ENCODE peak calls at places on chromosomes 11 and 22, in nine cellular contexts. X is Peyer's patch, O is mesothelial cell of epicardium, P is astrocyte of the spinal cord, F is upper lobe of right lung, I is astrocyte of the cerebellum, Q is heart right ventricle, S is LNCaP clone FGC, B is AG04450. Y is an unnamed sample.

GRCh38 chr22:30250039-30250565 is 3.5 kb upstream of the LIF start:
- DNase-seq in I (no peak), P (no peak), B (no peak), O (no peak), Q (no peak), X (no peak), S (no peak), F (no peak), Y (no peak)

GRCh38 chr11:18364495-18365047 is 29.8 kb upstream of the LDHA start:
- DNase-seq in B (no peak), O (no peak), X (no peak), F (no peak), P (no peak), I (no peak), S (no peak), Q (no peak), Y (no peak)

GRCh38 chr11:10770626-10771254 is 19.7 kb downstream of the CTR9 start:
- DNase-seq in P (peak), Q (peak), I (peak), S (peak), O (no peak), F (no peak), X (peak), B (no peak), Y (no peak)

GRCh38 chr22:48496987-48497650 is 1330.6 kb downstream of the BRD1 start:
- DNase-seq in X (no peak), B (no peak), P (no peak), S (no peak), Q (no peak), I (no peak), F (no peak), O (no peak), Y (no peak)

GRCh38 chr11:26993965-26994446 is at the start of gene FIBIN:
- DNase-seq in B (no peak), P (peak), Q (peak), O (peak), X (no peak), I (no peak), S (no peak), F (no peak), Y (no peak)

GRCh38 chr11:12064954-12065280 is 45.5 kb upstream of the MICAL2 start:
- DNase-seq in B (no peak), I (no peak), O (no peak), Q (no peak), X (no peak), P (no peak), F (no peak), S (no peak), Y (no peak)

GRCh38 chr11:58006940-58007339 is 16.7 kb upstream of the OR9Q1 start:
- DNase-seq in X (no peak), S (no peak), F (no peak), P (no peak), B (peak), Q (no peak), I (no peak), O (no peak), Y (no peak)

GRCh38 chr11:102724904-102725515 is at the start of gene MMP8:
- DNase-seq in Q (no peak), O (no peak), X (no peak), B (no peak), P (peak), F (no peak), S (no peak), I (peak), Y (no peak)

GRCh38 chr11:74325649-74326645 is 14.5 kb upstream of the P4HA3 start:
- DNase-seq in I (peak), O (no peak), S (peak), X (no peak), P (peak), F (peak), B (peak), Q (peak), Y (no peak)

GRCh38 chr22:49372530-49373288 is 455.0 kb downstream of the BRD1 start:
- DNase-seq in S (no peak), B (no peak), F (peak), Q (no peak), P (no peak), X (peak), O (peak), I (no peak), Y (no peak)

GRCh38 chr22:17098379-17098819 is 13.6 kb downstream of the IL17RA start:
- DNase-seq in P (no peak), S (no peak), B (no peak), Q (no peak), F (peak), X (no peak), O (no peak), I (no peak), Y (no peak)

GRCh38 chr11:63620928-63621539 is 6.8 kb upstream of the PLAAT3 start:
- DNase-seq in O (no peak), B (no peak), P (no peak), X (no peak), S (no peak), F (no peak), Q (no peak), I (no peak), Y (no peak)

GRCh38 chr11:12717851-12718291 is 43.6 kb downstream of the TEAD1 start:
- DNase-seq in I (no peak), B (no peak), X (no peak), O (no peak), P (no peak), F (no peak), Q (no peak), S (no peak), Y (no peak)

GRCh38 chr11:108593214-108593909 is at the start of gene EXPH5:
- DNase-seq in O (peak), P (peak), I (peak), Q (peak), X (peak), B (no peak), F (peak), S (peak), Y (peak)

GRCh38 chr11:76280151-76280881 is 74.0 kb upstream of the WNT11 start:
- DNase-seq in F (no peak), S (no peak), P (no peak), X (no peak), Q (no peak), O (no peak), B (no peak), I (no peak), Y (no peak)

GRCh38 chr22:29300467-29300806 is 6.0 kb upstream of the GAS2L1 start:
- DNase-seq in Q (no peak), S (no peak), O (no peak), P (no peak), X (no peak), F (no peak), I (no peak), B (no peak), Y (no peak)

GRCh38 chr22:21641417-21641794 is 696 bp upstream of the SDF2L1 start:
- DNase-seq in S (peak), F (peak), B (no peak), X (no peak), Q (no peak), O (no peak), P (peak), I (no peak), Y (no peak)

GRCh38 chr11:64970731-64971151 is 1.2 kb downstream of the MAJIN start:
- DNase-seq in I (no peak), S (no peak), P (no peak), Q (no peak), O (no peak), X (no peak), F (no peak), B (no peak), Y (no peak)

GRCh38 chr11:126408901-126409670 is 53.6 kb downstream of the ST3GAL4 start:
- DNase-seq in B (no peak), Q (no peak), O (no peak), P (no peak), I (no peak), X (no peak), F (no peak), S (no peak), Y (no peak)

GRCh38 chr11:128367573-128367972 is 219.8 kb downstream of the ETS1 start:
- DNase-seq in P (no peak), S (no peak), X (peak), F (no peak), B (no peak), I (no peak), O (no peak), Q (no peak), Y (no peak)

GRCh38 chr22:30667092-30667485 is 586 bp downstream of the DUSP18 start:
- DNase-seq in O (no peak), I (no peak), P (peak), Q (no peak), S (no peak), X (no peak), B (no peak), F (no peak), Y (no peak)

GRCh38 chr11:124717786-124718634 is 21.7 kb upstream of the NRGN start:
- DNase-seq in S (no peak), X (no peak), B (no peak), P (peak), I (peak), Q (peak), F (peak), O (peak), Y (no peak)

GRCh38 chr11:61482513-61482912 is 26.0 kb upstream of the LRRC10B start:
- DNase-seq in Q (no peak), X (no peak), P (no peak), I (no peak), O (peak), S (no peak), B (no peak), F (no peak), Y (no peak)

GRCh38 chr22:50694766-50695420 is 22.3 kb downstream of the SHANK3 start:
- DNase-seq in F (peak), B (no peak), X (no peak), S (no peak), I (no peak), P (no peak), Q (peak), O (no peak), Y (no peak)

GRCh38 chr11:123054301-123055065 is 7.5 kb downstream of the HSPA8 start:
- DNase-seq in Q (no peak), O (no peak), B (peak), P (peak), F (no peak), X (no peak), I (peak), S (no peak), Y (no peak)

GRCh38 chr11:60970369-60970774 is 1.1 kb upstream of the CD6 start:
- DNase-seq in F (peak), X (peak), O (peak), P (peak), B (no peak), S (no peak), Q (peak), I (no peak), Y (peak)

GRCh38 chr22:47794851-47795250 is 1032.4 kb downstream of the TBC1D22A start:
- DNase-seq in B (no peak), O (no peak), P (no peak), Q (no peak), S (no peak), F (no peak), X (no peak), I (no peak), Y (no peak)

GRCh38 chr11:69099193-69099592 is 50.5 kb downstream of the TPCN2 start:
- DNase-seq in B (no peak), S (no peak), P (no peak), I (no peak), F (no peak), X (no peak), Q (no peak), O (no peak), Y (no peak)

GRCh38 chr22:49991167-49991566 is 21.4 kb downstream of the IL17REL start:
- DNase-seq in F (no peak), P (no peak), S (no peak), I (no peak), X (no peak), O (no peak), B (no peak), Q (no peak), Y (no peak)

DNA sequence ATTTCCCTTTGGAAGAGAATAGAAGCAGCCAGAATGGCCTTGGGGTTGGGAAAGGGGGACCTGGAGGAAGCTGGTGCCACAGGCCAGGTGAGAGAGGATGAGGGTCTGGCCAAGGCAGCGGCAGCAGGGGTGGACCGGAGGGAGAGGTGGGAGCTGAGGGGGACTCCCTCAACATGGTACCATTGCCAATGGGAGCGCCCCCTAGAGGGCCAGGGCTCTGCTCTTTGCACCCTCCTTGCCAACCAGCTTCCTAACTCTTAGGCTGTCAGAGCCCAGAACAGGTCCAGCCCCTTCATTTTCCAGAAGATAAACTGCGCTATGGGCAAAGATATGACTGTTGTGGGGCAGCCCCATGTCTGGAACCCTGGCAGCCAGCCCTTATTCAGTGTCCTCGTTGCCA is 185.0 kb downstream of the GRIK4 start:
- DNase-seq in X (no peak), F (no peak), B (no peak), I (no peak), Q (no peak), P (no peak), O (no peak), S (no peak), Y (no peak)
- TF ChIP-seq CTCF in X (no peak), F (no peak), B (no peak), I (no peak), Q (no peak), P (peak), O (no peak), S (no peak), Y (no peak)

GRCh38 chr22:20056161-20056560 is 23.9 kb upstream of the DGCR8 start:
- DNase-seq in X (no peak), F (no peak), O (no peak), I (no peak), Q (no peak), B (no peak), P (no peak), S (no peak), Y (no peak)

GRCh38 chr22:20055654-20056053 is 24.4 kb upstream of the DGCR8 start:
- DNase-seq in P (no peak), B (no peak), I (no peak), O (no peak), X (no peak), F (no peak), Q (peak), S (no peak), Y (no peak)

GRCh38 chr22:20058989-20059770 is 20.9 kb upstream of the DGCR8 start:
- DNase-seq in X (no peak), Q (no peak), I (no peak), B (no peak), S (no peak), O (no peak), F (no peak), P (no peak), Y (no peak)

GRCh38 chr22:20056696-20057386 is 23.2 kb upstream of the DGCR8 start:
- DNase-seq in X (no peak), F (no peak), Q (no peak), I (no peak), S (no peak), P (no peak), B (no peak), O (no peak), Y (no peak)

DNA sequence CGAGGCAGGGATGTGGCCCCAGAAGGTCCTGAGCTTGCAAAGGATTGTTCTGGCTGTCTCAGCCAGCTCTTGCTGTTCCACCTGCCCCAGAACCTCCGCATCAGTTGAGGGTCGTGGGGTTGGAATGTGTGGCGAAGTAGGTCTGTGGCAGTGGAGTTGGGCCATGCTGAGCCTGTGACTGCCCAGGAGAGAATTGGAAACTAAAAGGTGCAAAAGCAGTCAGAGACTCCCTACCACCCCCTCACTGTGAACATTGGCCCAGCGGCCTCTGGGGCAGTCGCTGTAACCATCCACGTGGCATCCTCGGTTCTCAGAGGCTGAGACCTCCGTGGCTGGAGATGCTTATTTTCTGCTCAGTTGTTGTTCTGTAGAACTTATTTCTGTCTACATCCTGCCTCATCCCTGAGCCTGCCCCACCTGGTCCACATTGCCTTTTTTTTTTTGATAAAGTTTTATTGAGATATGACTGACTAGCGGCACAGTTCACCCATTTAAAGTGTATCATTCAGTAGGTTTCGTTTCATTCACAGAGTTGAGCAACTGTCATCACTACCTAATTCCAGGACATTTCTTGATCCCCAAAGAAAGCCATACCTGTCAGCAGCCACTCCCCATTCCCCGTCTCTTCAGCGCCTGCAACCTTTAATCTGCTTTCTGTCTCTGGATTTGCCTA is 22.3 kb upstream of the DGCR8 start:
- DNase-seq in O (no peak), Q (no peak), I (no peak), F (no peak), X (no peak), B (no peak), P (no peak), S (no peak), Y (no peak)
- TF ChIP-seq CTCF in O (no peak), Q (no peak), I (no peak), F (no peak), X (no peak), B (no peak), P (no peak), S (no peak), Y (no peak)

GRCh38 chr11:133947298-133947905 is 9.4 kb downstream of the IGSF9B start:
- DNase-seq in I (no peak), X (no peak), Q (peak), F (peak), P (peak), S (no peak), O (peak), B (no peak), Y (no peak)
- TF ChIP-seq CTCF in I (peak), X (no peak), Q (peak), F (peak), P (peak), S (peak), O (no peak), B (peak), Y (no peak)

GRCh38 chr11:77413850-77414249 is 60.0 kb downstream of the PAK1 start:
- DNase-seq in P (no peak), Q (no peak), O (no peak), B (no peak), I (no peak), F (no peak), S (no peak), X (no peak), Y (no peak)
- TF ChIP-seq CTCF in P (no peak), Q (no peak), O (no peak), B (no peak), I (no peak), F (no peak), S (peak), X (no peak), Y (no peak)

GRCh38 chr11:70700871-70701270 is 302.5 kb downstream of the CTTN start:
- DNase-seq in Q (no peak), O (no peak), S (no peak), I (no peak), X (no peak), P (no peak), F (peak), B (no peak), Y (no peak)
- TF ChIP-seq CTCF in Q (no peak), O (no peak), S (no peak), I (no peak), X (no peak), P (no peak), F (no peak), B (no peak), Y (no peak)

GRCh38 chr11:93775289-93775688 is 8.8 kb upstream of the MED17 start:
- DNase-seq in P (no peak), I (no peak), S (no peak), Q (no peak), F (no peak), X (no peak), O (no peak), B (no peak), Y (no peak)
- TF ChIP-seq CTCF in P (peak), I (peak), S (no peak), Q (no peak), F (peak), X (no peak), O (peak), B (peak), Y (no peak)

DNA sequence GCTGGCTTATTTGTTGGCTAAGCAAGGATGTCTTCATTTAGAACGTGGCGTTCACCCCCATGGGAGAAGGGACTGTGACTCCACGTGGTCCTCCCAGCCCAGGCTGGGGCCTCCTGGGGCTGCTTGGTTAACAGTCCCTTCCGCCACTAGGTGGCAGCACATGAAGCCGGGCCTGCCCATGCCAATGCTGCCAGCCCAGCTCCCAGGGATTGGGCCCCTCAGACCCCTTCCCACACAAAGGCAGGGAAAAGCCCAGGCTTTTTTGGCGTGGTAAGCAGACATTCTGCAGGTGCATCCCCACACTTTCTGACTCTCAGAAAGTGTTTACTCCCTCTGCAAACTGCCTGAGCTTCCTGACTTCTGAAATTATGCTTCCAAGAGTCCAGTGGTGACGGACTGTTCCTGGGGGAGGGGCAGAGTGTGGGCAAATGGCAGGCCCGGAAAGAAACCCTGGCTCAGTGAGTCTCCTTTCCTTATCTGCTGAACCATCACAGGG is 3.1 kb downstream of the CBX6 start:
- DNase-seq in I (no peak), S (no peak), P (peak), X (peak), O (peak), B (peak), F (peak), Q (peak), Y (peak)
- TF ChIP-seq CTCF in I (peak), S (peak), P (peak), X (peak), O (peak), B (peak), F (peak), Q (peak), Y (peak)

GRCh38 chr11:28257761-28258160 is 149.6 kb downstream of the METTL15 start:
- DNase-seq in I (no peak), F (no peak), X (no peak), P (no peak), B (no peak), S (no peak), Q (no peak), O (no peak), Y (no peak)
- TF ChIP-seq CTCF in I (no peak), F (no peak), X (no peak), P (no peak), B (no peak), S (no peak), Q (no peak), O (no peak), Y (no peak)